ENCODE peak calls at places on chromosomes 4 and X, in seven cellular contexts. Q is HS-5; R is D341Med; C is mucosa of descending colon; P is A673; F is NCI-H82; E is stimulated activated CD8-positive, alpha-beta memory T cell treated with anti-CD3 and anti-CD28 coated beads, Interleukin-4, amount 100 ng/mL, for 4 hours. O is an unnamed sample.

GRCh38 chr4:158796370-158797140 is 27.7 kb downstream of the FNIP2 start:
- DNase-seq in Q (no peak), F (no peak), E (no peak), R (no peak), P (no peak), C (no peak), O (no peak)

GRCh38 chr4:59484948-59485347 is 1715.2 kb upstream of the ADGRL3 start:
- DNase-seq in C (no peak), Q (no peak), E (no peak), F (peak; percentile 2), R (no peak), P (no peak), O (no peak)

GRCh38 chr4:125780159-125780558 is 465.4 kb downstream of the FAT4 start:
- DNase-seq in Q (no peak), F (no peak), P (no peak), E (no peak), R (no peak), C (no peak), O (no peak)

GRCh38 chr4:157898836-157899605 is 273.8 kb downstream of the GASK1B start:
- DNase-seq in F (no peak), R (no peak), Q (no peak), P (no peak), C (no peak), E (no peak), O (no peak)

GRCh38 chrX:68416592-68416991 is 16.7 kb downstream of the OPHN1 start:
- DNase-seq in C (peak; percentile 4), Q (no peak), R (no peak), P (no peak), E (no peak), F (no peak), O (no peak)

GRCh38 chr4:48109413-48110263 is 24.4 kb downstream of the TXK start:
- DNase-seq in P (peak; percentile 77), E (no peak), R (peak; percentile 36), Q (peak; percentile 29), C (peak; percentile 71), F (peak; percentile 68), O (peak; percentile 46)

GRCh38 chr4:113971706-113972360 is 7.6 kb downstream of the ARSJ start:
- DNase-seq in R (no peak), C (no peak), F (no peak), E (no peak), P (no peak), Q (no peak), O (no peak)

GRCh38 chr4:152936446-152937279 is 540 bp downstream of the FHDC1 start:
- DNase-seq in Q (no peak), F (peak; percentile 35), C (peak; percentile 56), R (peak; percentile 82), E (no peak), P (peak; percentile 27), O (peak; percentile 47)

GRCh38 chr4:176323511-176324160 is 3.9 kb downstream of the SPCS3 start:
- DNase-seq in C (no peak), E (no peak), Q (no peak), F (no peak), P (no peak), R (no peak), O (no peak)

GRCh38 chr4:159052315-159052714 is 50.6 kb upstream of the RAPGEF2 start:
- DNase-seq in F (no peak), Q (no peak), R (no peak), P (no peak), E (no peak), C (no peak), O (no peak)

GRCh38 chrX:138945219-138945618 is 233.7 kb upstream of the FGF13 start:
- DNase-seq in E (no peak), Q (no peak), P (peak; percentile 35), R (no peak), F (no peak), C (no peak), O (no peak)

GRCh38 chr4:130359537-130359936 is 1263.6 kb downstream of the C4orf33 start:
- DNase-seq in Q (peak; percentile 13), R (peak; percentile 20), E (no peak), F (peak; percentile 4), P (peak; percentile 76), C (no peak), O (no peak)

GRCh38 chr4:168218663-168219062 is 99.9 kb downstream of the DDX60 start:
- DNase-seq in Q (peak; percentile 60), C (no peak), E (no peak), P (no peak), F (no peak), R (no peak), O (no peak)

GRCh38 chrX:47831788-47832187 is 4.9 kb upstream of the ZNF81 start:
- DNase-seq in E (no peak), F (peak; percentile 70), Q (no peak), R (peak; percentile 68), C (peak; percentile 64), P (peak; percentile 55), O (peak; percentile 24)

GRCh38 chr4:33133723-33134122 is 2413.6 kb downstream of the PCDH7 start:
- DNase-seq in C (no peak), R (no peak), E (no peak), F (no peak), Q (no peak), P (no peak), O (no peak)

GRCh38 chr4:128524311-128524710 is 236.7 kb upstream of the PGRMC2 start:
- DNase-seq in R (no peak), Q (no peak), P (no peak), F (no peak), E (no peak), C (peak; percentile 67), O (no peak)

GRCh38 chr4:48785302-48785701 is 5.2 kb upstream of the FRYL start:
- DNase-seq in C (no peak), F (no peak), Q (no peak), P (no peak), E (no peak), R (no peak), O (no peak)

GRCh38 chrX:12657881-12658280 is 133.3 kb upstream of the PRPS2 start:
- DNase-seq in F (no peak), C (no peak), R (no peak), P (no peak), E (no peak), Q (no peak), O (no peak)

GRCh38 chr4:81084624-81085023 is 54.1 kb downstream of the BMP3 start:
- DNase-seq in Q (no peak), F (no peak), C (peak; percentile 5), P (no peak), R (no peak), E (no peak), O (no peak)

GRCh38 chrX:149950681-149951080 is 12.4 kb upstream of the EOLA2 start:
- DNase-seq in C (peak; percentile 61), E (no peak), F (peak; percentile 52), P (peak; percentile 60), R (peak; percentile 21), Q (no peak), O (peak; percentile 13)

GRCh38 chr4:81758865-81759264 is 287.2 kb upstream of the RASGEF1B start:
- DNase-seq in Q (no peak), E (no peak), C (no peak), F (no peak), R (no peak), P (no peak), O (no peak)

GRCh38 chr4:180664766-180665368 is 1578.3 kb upstream of the TENM3 start:
- DNase-seq in F (peak; percentile 90), C (peak; percentile 89), P (peak; percentile 95), E (peak; percentile 25), Q (peak; percentile 64), R (peak; percentile 61), O (peak; percentile 2)

GRCh38 chrX:47854474-47854873 is 17.8 kb downstream of the ZNF81 start:
- DNase-seq in F (peak; percentile 57), E (no peak), C (peak; percentile 66), P (peak; percentile 52), Q (no peak), R (peak; percentile 42), O (no peak)

GRCh38 chr4:184263910-184264732 is 46.4 kb upstream of the ENPP6 start:
- DNase-seq in C (peak; percentile 99), F (peak; percentile 94), P (peak; percentile 96), E (peak; percentile 97), R (peak; percentile 84), Q (peak; percentile 72), O (peak; percentile 20)

GRCh38 chr4:172962564-172963353 is 205.9 kb upstream of the GALNT7 start:
- DNase-seq in P (peak; percentile 57), F (no peak), R (no peak), E (no peak), Q (no peak), C (peak; percentile 77), O (no peak)

GRCh38 chr4:122821097-122821496 is 5.5 kb upstream of the FGF2 start:
- DNase-seq in F (no peak), P (no peak), E (no peak), C (no peak), R (no peak), Q (no peak), O (no peak)

GRCh38 chr4:79575709-79576479 is 167.9 kb upstream of the GK2 start:
- DNase-seq in C (no peak), E (no peak), F (no peak), Q (no peak), R (no peak), P (no peak), O (no peak)

GRCh38 chr4:140083320-140083719 is 70.7 kb downstream of the MAML3 start:
- DNase-seq in C (no peak), Q (no peak), R (no peak), F (no peak), E (no peak), P (no peak), O (no peak)

GRCh38 chr4:23976423-23976822 is 86.6 kb upstream of the PPARGC1A start:
- DNase-seq in C (no peak), E (no peak), F (no peak), Q (no peak), P (no peak), R (no peak), O (no peak)

O was measured in HuH-7.